ENCODE peak calls at places on chromosomes 16 and 17, in ten cellular contexts. E is A549, W is tibial nerve, L is esophagus muscularis mucosa, U is ovary, Y is transverse colon, Z is uterus, X is spleen, T is NB4, M is endothelial cell of umbilical vein. F is an unnamed sample.

GRCh38 chr17:81064746-81065475 is 30.0 kb downstream of the BAIAP2 start:
- DNase-seq in E (no peak), Z (no peak), U (no peak), L (no peak), W (no peak), Y (no peak), T (no peak), M (no peak), X (no peak), F (no peak)

GRCh38 chr17:67123692-67124091 is 79.3 kb downstream of the CACNG1 start:
- DNase-seq in L (no peak), U (no peak), M (no peak), E (no peak), Y (no peak), T (no peak), X (no peak), W (no peak), Z (no peak), F (no peak)

GRCh38 chr17:41617698-41618097 is 5.1 kb upstream of the KRT16 start:
- DNase-seq in Y (no peak), T (no peak), L (no peak), E (no peak), M (no peak), Z (no peak), U (no peak), W (no peak), X (peak), F (no peak)

GRCh38 chr16:3180445-3180878 is 7.5 kb upstream of the OR1F1 start:
- DNase-seq in E (peak), M (no peak), X (peak), W (no peak), T (no peak), U (no peak), Z (no peak), L (no peak), Y (no peak), F (no peak)

GRCh38 chr17:15000661-15001060 is 264.5 kb downstream of the PMP22 start:
- DNase-seq in Z (no peak), M (no peak), E (no peak), Y (no peak), T (no peak), X (no peak), L (no peak), U (no peak), W (no peak), F (no peak)

GRCh38 chr17:83160443-83161297 is 81.3 kb downstream of the METRNL start:
- DNase-seq in E (no peak), T (no peak), Y (no peak), Z (no peak), X (peak), W (no peak), L (peak), M (no peak), U (no peak), F (no peak)

GRCh38 chr16:78321611-78322010 is 222.2 kb downstream of the WWOX start:
- DNase-seq in Y (no peak), L (no peak), M (no peak), W (no peak), U (no peak), X (no peak), E (no peak), Z (no peak), T (no peak), F (no peak)

GRCh38 chr17:71975998-71976649 is 144.7 kb upstream of the SOX9 start:
- DNase-seq in Z (peak), E (peak), Y (peak), M (no peak), X (no peak), T (peak), W (peak), U (peak), L (peak), F (peak)

GRCh38 chr17:56125830-56126819 is 27.1 kb upstream of the ANKFN1 start:
- DNase-seq in L (no peak), T (peak), X (no peak), W (peak), Y (no peak), M (peak), Z (no peak), U (no peak), E (peak), F (no peak)

GRCh38 chr16:9176547-9177418 is 85.3 kb downstream of the HAPSTR1 start:
- DNase-seq in T (no peak), U (no peak), Z (no peak), M (no peak), W (no peak), X (no peak), E (no peak), L (no peak), Y (no peak), F (no peak)

GRCh38 chr17:67452681-67453554 is 75.8 kb downstream of the PITPNC1 start:
- DNase-seq in M (no peak), L (no peak), U (no peak), Z (no peak), W (no peak), X (no peak), T (no peak), Y (no peak), E (no peak), F (no peak)

GRCh38 chr16:11151156-11151904 is 104.7 kb downstream of the SOCS1 start:
- DNase-seq in W (no peak), T (no peak), L (no peak), X (peak), U (no peak), Z (no peak), E (no peak), M (no peak), Y (no peak), F (no peak)

GRCh38 chr16:23206986-23207385 is 24.4 kb downstream of the SCNN1G start:
- DNase-seq in U (no peak), W (no peak), Z (no peak), X (no peak), E (no peak), Y (no peak), T (no peak), L (no peak), M (no peak), F (no peak)

GRCh38 chr16:17362946-17363345 is 107.8 kb downstream of the XYLT1 start:
- DNase-seq in E (no peak), Y (no peak), Z (no peak), T (no peak), X (no peak), L (no peak), W (no peak), U (no peak), M (no peak), F (no peak)

GRCh38 chr16:54628796-54629625 is 301.7 kb upstream of the IRX5 start:
- DNase-seq in M (no peak), W (no peak), E (no peak), X (no peak), U (no peak), Z (no peak), T (no peak), L (peak), Y (no peak), F (no peak)

GRCh38 chr17:4872786-4873185 is 26.6 kb upstream of the C17orf107 start:
- DNase-seq in Z (no peak), L (no peak), E (no peak), X (peak), M (peak), T (no peak), Y (no peak), W (no peak), U (no peak), F (no peak)

GRCh38 chr17:17018021-17018441 is 24.2 kb upstream of the MPRIP start:
- DNase-seq in U (no peak), L (no peak), X (peak), E (no peak), M (no peak), W (no peak), T (no peak), Z (no peak), Y (no peak), F (no peak)

GRCh38 chr17:43368740-43369506 is 29.9 kb upstream of the ARL4D start:
- DNase-seq in M (peak), L (peak), Y (peak), E (peak), X (peak), Z (peak), U (peak), W (peak), T (peak), F (peak)

GRCh38 chr17:46975287-46975686 is 3.8 kb downstream of the RPRML start:
- DNase-seq in Y (no peak), T (peak), E (no peak), W (no peak), M (no peak), X (no peak), L (no peak), U (no peak), Z (no peak), F (no peak)

GRCh38 chr17:82970067-82970466 is 109.3 kb upstream of the METRNL start:
- DNase-seq in U (peak), W (no peak), Z (no peak), M (no peak), T (no peak), L (peak), E (no peak), X (no peak), Y (no peak), F (no peak)

GRCh38 chr17:58641937-58642336 is 49.9 kb downstream of the TEX14 start:
- DNase-seq in U (no peak), M (peak), W (no peak), X (no peak), E (no peak), T (no peak), L (no peak), Z (no peak), Y (no peak), F (no peak)

GRCh38 chr16:85104821-85105391 is 7.4 kb downstream of the CIBAR2 start:
- DNase-seq in T (peak), W (no peak), M (no peak), Y (peak), Z (no peak), E (no peak), X (peak), U (no peak), L (no peak), F (no peak)

DNA sequence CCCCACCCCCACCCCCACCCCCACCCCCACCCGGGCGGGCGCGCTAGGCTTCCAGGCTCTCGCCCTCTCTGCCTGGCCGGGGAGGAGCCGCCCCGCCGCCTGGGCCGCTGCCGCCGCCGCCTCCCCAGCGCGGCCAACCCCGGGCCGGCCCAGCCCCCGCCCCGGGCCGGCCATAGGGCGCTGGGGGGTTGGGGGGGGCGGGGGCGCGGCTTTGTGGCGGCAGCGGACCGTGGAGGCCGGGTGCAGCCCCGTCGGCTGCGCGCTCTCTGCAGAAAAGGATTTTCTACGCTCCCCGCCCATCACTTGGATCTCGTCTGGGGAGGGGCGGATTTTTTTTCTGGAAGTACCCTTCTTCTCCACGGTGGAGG is 230.9 kb downstream of the MRTFB start:
- DNase-seq in L (no peak), Y (peak), X (no peak), U (peak), T (peak), Z (peak), E (peak), W (no peak), M (peak), F (peak)
- TF ChIP-seq POLR2A in L (no peak), Y (no peak), X (no peak), U (no peak), T (no peak), Z (peak), E (peak), W (no peak), M (no peak), F (peak)

GRCh38 chr16:69820926-69821541 is 58.9 kb downstream of the WWP2 start:
- DNase-seq in Z (no peak), X (no peak), E (no peak), L (no peak), T (no peak), M (no peak), W (no peak), U (no peak), Y (no peak), F (no peak)

GRCh38 chr16:69821844-69822173 is 59.7 kb downstream of the WWP2 start:
- DNase-seq in W (no peak), T (no peak), U (no peak), Y (no peak), X (no peak), Z (no peak), E (no peak), L (no peak), M (no peak), F (no peak)

GRCh38 chr16:69818811-69819587 is 56.9 kb downstream of the WWP2 start:
- DNase-seq in M (no peak), W (no peak), U (no peak), Z (no peak), X (no peak), T (no peak), L (no peak), E (no peak), Y (no peak), F (no peak)

GRCh38 chr16:69823831-69824563 is 61.9 kb downstream of the WWP2 start:
- DNase-seq in E (no peak), W (no peak), X (peak), M (peak), L (no peak), T (no peak), Y (peak), Z (peak), U (peak), F (no peak)

DNA sequence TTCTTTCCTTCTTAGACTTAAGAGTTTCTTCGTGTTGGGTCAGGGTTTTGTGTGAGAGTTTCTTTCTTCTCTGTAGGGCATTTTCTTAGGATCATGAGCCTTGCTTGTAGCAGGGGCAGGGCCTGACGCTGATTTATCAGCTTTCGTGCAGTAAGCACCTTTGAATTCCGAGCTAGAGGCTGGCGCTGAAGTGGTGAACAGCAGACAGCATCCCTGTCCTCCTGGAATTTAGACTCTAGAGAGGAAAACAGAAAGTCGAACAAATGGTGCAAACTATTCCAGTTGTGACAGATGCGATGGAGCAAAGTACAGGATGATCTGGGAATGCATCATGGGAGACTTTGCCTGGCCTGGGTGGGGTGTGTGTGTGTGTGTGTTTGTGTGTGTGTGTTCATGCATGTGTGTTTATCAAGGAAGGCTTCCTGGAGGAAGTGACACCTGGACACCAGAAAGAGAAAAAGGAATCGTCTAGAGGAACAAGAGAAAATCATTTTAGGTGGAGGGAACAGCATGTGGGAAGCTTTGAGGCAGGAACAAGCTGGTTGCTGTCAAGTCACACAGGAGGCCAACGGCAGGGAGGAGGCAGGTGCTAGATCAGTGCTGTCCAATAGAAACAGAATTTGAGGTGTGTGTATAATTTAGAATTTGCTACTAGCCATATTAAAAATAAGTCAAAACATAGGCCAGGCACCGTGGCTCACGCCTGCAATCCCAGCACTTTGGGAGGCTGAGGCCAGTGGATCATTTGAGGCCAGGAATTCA is 60.2 kb downstream of the WWP2 start:
- DNase-seq in W (no peak), M (no peak), T (no peak), E (no peak), Y (peak), L (no peak), X (no peak), U (no peak), Z (no peak), F (no peak)
- TF ChIP-seq POLR2A in W (no peak), M (no peak), T (no peak), E (no peak), Y (no peak), L (no peak), X (no peak), U (no peak), Z (no peak), F (no peak)

GRCh38 chr16:87325480-87325879 is 8.3 kb upstream of the C16orf95 start:
- DNase-seq in X (peak), E (no peak), T (peak), W (no peak), L (no peak), U (no peak), Z (no peak), Y (no peak), M (no peak), F (no peak)

GRCh38 chr16:87323727-87324410 is 6.7 kb upstream of the C16orf95 start:
- DNase-seq in L (no peak), Y (no peak), Z (peak), W (no peak), E (no peak), M (no peak), T (no peak), U (no peak), X (peak), F (no peak)

GRCh38 chr16:87327798-87328495 is 10.8 kb upstream of the C16orf95 start:
- DNase-seq in E (no peak), X (peak), M (no peak), L (no peak), Y (no peak), W (no peak), T (no peak), U (no peak), Z (no peak), F (no peak)

GRCh38 chr16:87324411-87325275 is 7.5 kb upstream of the C16orf95 start:
- DNase-seq in W (no peak), Z (peak), M (peak), T (peak), U (peak), Y (peak), L (no peak), E (peak), X (peak), F (no peak)

DNA sequence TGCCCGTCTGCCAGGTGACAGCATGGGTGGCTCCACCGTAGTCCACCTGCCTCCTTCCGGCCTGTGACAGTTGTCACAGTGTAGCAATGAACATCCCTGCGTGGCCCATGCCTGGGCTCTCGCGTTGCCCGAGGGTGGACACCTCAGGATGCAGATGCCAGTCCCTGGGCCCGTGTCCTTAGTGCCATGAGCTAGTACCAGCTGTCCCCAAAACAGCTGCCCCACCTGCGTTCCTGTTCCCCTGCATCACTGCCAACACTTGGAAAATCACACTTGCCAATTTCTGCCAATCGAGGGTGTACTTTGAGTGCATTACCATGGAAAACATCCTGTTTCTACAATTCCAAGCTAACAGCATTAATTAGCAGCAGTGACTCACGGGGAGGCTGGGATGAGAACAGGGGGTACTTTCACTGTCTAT is 9.0 kb upstream of the C16orf95 start:
- DNase-seq in Z (no peak), W (no peak), U (no peak), Y (no peak), E (no peak), T (no peak), L (no peak), M (peak), X (peak), F (no peak)
- TF ChIP-seq POLR2A in Z (no peak), W (no peak), U (no peak), Y (no peak), E (no peak), T (no peak), L (no peak), M (no peak), X (no peak), F (no peak)

GRCh38 chr17:1711804-1712203 is 1.6 kb upstream of the TLCD2 start:
- DNase-seq in Y (no peak), Z (no peak), T (no peak), L (no peak), X (no peak), U (no peak), W (no peak), E (no peak), M (no peak), F (no peak)

GRCh38 chr17:1709971-1710806 is at the start of gene TLCD2:
- DNase-seq in Z (peak), U (peak), X (peak), E (peak), W (no peak), L (no peak), M (peak), T (no peak), Y (peak), F (peak)

GRCh38 chr17:1709403-1709891 is 730 bp downstream of the TLCD2 start:
- DNase-seq in L (no peak), T (peak), X (no peak), Y (no peak), U (peak), W (no peak), E (peak), Z (peak), M (no peak), F (no peak)

GRCh38 chr17:1712271-1712670 is 2.1 kb upstream of the TLCD2 start:
- DNase-seq in E (no peak), Z (no peak), L (no peak), M (no peak), X (no peak), T (no peak), U (no peak), Y (no peak), W (no peak), F (no peak)

GRCh38 chr17:1710807-1711553 is 803 bp upstream of the TLCD2 start:
- DNase-seq in Y (no peak), U (no peak), W (no peak), L (no peak), E (peak), Z (no peak), M (peak), T (no peak), X (no peak), F (no peak)
- TF ChIP-seq POLR2A in Y (no peak), U (no peak), W (no peak), L (no peak), E (no peak), Z (no peak), M (no peak), T (no peak), X (no peak), F (peak)

DNA sequence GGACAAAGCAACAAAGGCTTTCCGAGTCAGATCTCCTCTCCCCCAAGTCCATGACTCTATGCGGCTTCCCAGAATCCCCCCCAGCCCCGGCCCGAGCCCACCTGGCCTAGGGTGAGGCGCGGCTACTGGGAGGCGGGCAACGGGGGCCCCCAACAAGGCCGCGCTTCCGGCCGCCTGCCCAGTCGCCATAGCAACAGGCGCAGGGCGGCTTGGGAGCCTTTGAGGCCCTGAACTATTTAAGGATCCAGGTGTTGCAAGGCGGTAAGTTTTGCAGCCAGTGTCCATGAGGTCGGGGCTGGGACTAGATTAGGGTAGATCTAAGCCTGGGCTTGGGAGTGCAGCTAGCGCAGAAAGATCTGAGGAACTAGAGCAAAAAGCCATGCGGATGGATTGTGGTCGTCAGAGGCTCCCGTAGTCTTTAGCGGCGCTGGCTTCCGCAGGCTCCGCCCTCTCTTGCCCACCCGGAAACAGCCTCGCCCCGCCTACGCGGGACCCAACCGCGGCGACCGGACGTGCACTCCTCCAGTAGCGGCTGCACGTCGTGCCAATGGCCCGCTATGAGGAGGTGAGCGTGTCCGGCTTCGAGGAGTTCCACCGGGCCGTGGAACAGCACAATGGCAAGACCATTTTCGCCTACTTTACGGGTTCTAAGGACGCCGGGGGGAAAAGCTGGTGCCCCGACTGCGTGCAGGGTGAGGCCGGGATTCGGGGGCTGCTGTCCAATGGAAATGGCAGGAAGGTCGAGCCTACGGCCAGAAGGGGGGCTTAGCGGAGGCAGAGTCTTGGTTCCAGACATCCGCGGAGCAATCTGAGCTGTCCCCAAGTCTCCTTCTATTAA is at the start of the genes KIAA0753 and TXNDC17:
- DNase-seq in Y (peak), U (peak), E (peak), W (peak), L (peak), X (peak), M (peak), T (peak), Z (peak), F (peak)
- TF ChIP-seq POLR2A in Y (peak), U (peak), E (peak), W (peak), L (peak), X (peak), M (peak), T (peak), Z (peak), F (peak)

F was measured in H54.